ENCODE peak calls at places on chromosomes 7 and 10, in five cellular contexts. F is neural progenitor cell, C is MM.1S, W is HCT116, N is PC-3. P is an unnamed sample.

GRCh38 chr7:98281757-98282652 is 519 bp downstream of the BRI3 start:
- DNase-seq in C (no peak), W (no peak), N (no peak), F (peak; percentile 52), P (peak; percentile 56)

GRCh38 chr7:4361774-4362173 is 320.3 kb upstream of the FOXK1 start:
- DNase-seq in W (no peak), C (no peak), N (no peak), F (no peak), P (no peak)

GRCh38 chr10:99921948-99922347 is 87.8 kb downstream of the DNMBP start:
- DNase-seq in F (no peak), C (no peak), N (peak; percentile 84), W (peak; percentile 71), P (peak; percentile 40)

GRCh38 chr7:13797545-13797944 is 191.9 kb downstream of the ETV1 start:
- DNase-seq in C (no peak), N (no peak), F (no peak), W (no peak), P (no peak)

GRCh38 chr7:44727346-44728262 is 21.0 kb upstream of the ZMIZ2 start:
- DNase-seq in W (no peak), C (no peak), F (no peak), N (peak; percentile 34), P (peak; percentile 87)

GRCh38 chr10:3806603-3807002 is 21.6 kb upstream of the KLF6 start:
- DNase-seq in N (peak; percentile 83), C (no peak), W (no peak), F (no peak), P (peak; percentile 98)

GRCh38 chr7:39589323-39590111 is 23.3 kb downstream of the YAE1 start:
- DNase-seq in C (peak; percentile 87), F (peak; percentile 44), N (peak; percentile 88), W (peak; percentile 79), P (peak; percentile 87)

GRCh38 chr7:143256325-143256724 is 6.9 kb upstream of the GSTK1 start:
- DNase-seq in C (no peak), W (no peak), N (no peak), F (peak; percentile 9), P (no peak)

GRCh38 chr10:31836569-31837406 is 91.8 kb downstream of the ARHGAP12 start:
- DNase-seq in C (peak; percentile 42), W (peak; percentile 22), F (peak; percentile 60), N (peak; percentile 51), P (peak; percentile 68)

GRCh38 chr7:32044739-32045138 is 25.5 kb downstream of the PDE1C start:
- DNase-seq in C (no peak), W (no peak), F (no peak), N (no peak), P (no peak)

GRCh38 chr7:54689394-54690058 is 69.5 kb downstream of the SEC61G start:
- DNase-seq in F (no peak), C (no peak), W (no peak), N (no peak), P (no peak)

GRCh38 chr10:71059059-71059818 is 153.1 kb upstream of the UNC5B start:
- DNase-seq in N (no peak), F (no peak), C (no peak), W (no peak), P (no peak)

GRCh38 chr10:2972216-2972615 is 95.1 kb upstream of the PFKP start:
- DNase-seq in W (no peak), F (peak; percentile 60), C (no peak), N (no peak), P (no peak)

GRCh38 chr10:113961261-113961938 is 82.3 kb upstream of the ADRB1 start:
- DNase-seq in W (no peak), F (no peak), C (peak; percentile 96), N (no peak), P (no peak)

GRCh38 chr10:3606309-3606708 is 178.7 kb downstream of the KLF6 start:
- DNase-seq in C (no peak), W (no peak), N (no peak), F (no peak), P (no peak)

GRCh38 chr10:124739996-124740373 is 4.2 kb downstream of the FAM53B start:
- DNase-seq in F (no peak), W (no peak), C (no peak), N (no peak), P (no peak)

GRCh38 chr10:61960396-61961120 is 59.1 kb downstream of the ARID5B start:
- DNase-seq in F (no peak), N (no peak), C (no peak), W (no peak), P (no peak)

GRCh38 chr7:12570148-12570528 is 382 bp upstream of the SCIN start:
- DNase-seq in N (peak; percentile 57), W (no peak), C (peak; percentile 47), F (peak; percentile 34), P (peak; percentile 54)
- H3K9ac ChIP-seq in N (peak overlapping the region; percentile 32), W (peak overlapping the region; percentile 6), C (peak overlapping the region; percentile 17), F (no peak overlapping the region), P (peak overlapping the region; percentile 5)

GRCh38 chr7:96322373-96322695 is 436 bp upstream of the SLC25A13 start:
- DNase-seq in N (no peak), C (no peak), W (no peak), F (no peak), P (no peak)

GRCh38 chr7:96319444-96319843 is 2.5 kb downstream of the SLC25A13 start:
- DNase-seq in W (no peak), N (no peak), F (no peak), C (no peak), P (no peak)

GRCh38 chr7:96320437-96320836 is 1.5 kb downstream of the SLC25A13 start:
- DNase-seq in W (no peak), F (no peak), N (no peak), C (peak; percentile 61), P (peak; percentile 4)

GRCh38 chr7:96321670-96322372 is at the start of gene SLC25A13:
- DNase-seq in W (peak; percentile 75), F (peak; percentile 94), N (peak; percentile 81), C (peak; percentile 89), P (peak; percentile 90)

GRCh38 chr7:96321041-96321669 is 743 bp downstream of the SLC25A13 start:
- DNase-seq in C (peak; percentile 64), F (peak; percentile 91), W (peak; percentile 77), N (peak; percentile 85), P (peak; percentile 83)
- TF ChIP-seq EZH2phosphoT487 in C (no peak), F (no peak), W (no peak), N (no peak), P (no peak)

DNA sequence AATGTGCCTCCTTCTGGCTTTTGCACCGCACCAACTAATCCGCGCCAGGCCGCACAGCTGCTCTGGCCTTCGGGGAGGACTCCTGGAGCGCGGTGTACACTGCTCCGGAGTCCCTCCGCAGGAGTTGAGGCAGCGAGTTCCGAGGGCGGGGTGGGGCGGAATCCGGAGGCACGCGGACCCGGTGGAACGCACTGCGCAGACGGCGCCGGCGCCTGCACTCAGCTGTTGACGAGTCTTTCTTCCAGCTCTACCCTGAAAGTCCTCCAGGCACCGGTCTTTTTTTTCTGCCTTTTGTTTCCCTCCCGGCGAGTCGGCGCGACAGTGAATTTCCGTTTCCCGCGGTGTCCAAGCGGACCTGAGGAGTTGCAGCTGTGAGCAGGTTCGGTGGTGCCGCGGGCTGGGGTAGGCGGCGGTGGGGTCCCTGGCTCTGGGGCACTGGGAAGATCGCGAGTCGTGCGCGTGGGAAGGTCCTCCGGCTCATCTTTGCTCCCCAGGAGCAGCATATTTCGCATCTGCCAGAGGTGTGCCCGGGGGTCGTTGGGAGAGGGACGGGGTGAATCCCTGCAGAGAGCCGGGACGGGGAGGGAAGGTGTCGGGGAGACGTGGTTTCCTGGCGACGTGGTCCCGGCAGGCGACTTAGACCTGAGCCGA is 44.1 kb downstream of the SFTPD start:
- DNase-seq in N (peak; percentile 91), F (peak; percentile 83), C (peak; percentile 63), W (peak; percentile 27), P (peak; percentile 82)
- TF ChIP-seq EZH2 in N (no peak), F (peak; percentile 35), C (no peak), W (no peak), P (no peak)

GRCh38 chr10:102242118-102242485 is 790 bp upstream of the PITX3 start:
- DNase-seq in F (no peak), W (no peak), N (no peak), C (no peak), P (peak; percentile 52)
- H3K9ac ChIP-seq in F (no peak overlapping the region), W (peak overlapping the region; percentile 52), N (peak overlapping the region; percentile 27), C (no peak overlapping the region), P (peak overlapping the region; percentile 76)

GRCh38 chr7:2929321-2930201 is 85.5 kb upstream of the GNA12 start:
- DNase-seq in C (no peak), W (no peak), F (no peak), N (no peak), P (no peak)
- TF ChIP-seq EZH2phosphoT487 in C (no peak), W (no peak), F (no peak), N (no peak), P (no peak)

DNA sequence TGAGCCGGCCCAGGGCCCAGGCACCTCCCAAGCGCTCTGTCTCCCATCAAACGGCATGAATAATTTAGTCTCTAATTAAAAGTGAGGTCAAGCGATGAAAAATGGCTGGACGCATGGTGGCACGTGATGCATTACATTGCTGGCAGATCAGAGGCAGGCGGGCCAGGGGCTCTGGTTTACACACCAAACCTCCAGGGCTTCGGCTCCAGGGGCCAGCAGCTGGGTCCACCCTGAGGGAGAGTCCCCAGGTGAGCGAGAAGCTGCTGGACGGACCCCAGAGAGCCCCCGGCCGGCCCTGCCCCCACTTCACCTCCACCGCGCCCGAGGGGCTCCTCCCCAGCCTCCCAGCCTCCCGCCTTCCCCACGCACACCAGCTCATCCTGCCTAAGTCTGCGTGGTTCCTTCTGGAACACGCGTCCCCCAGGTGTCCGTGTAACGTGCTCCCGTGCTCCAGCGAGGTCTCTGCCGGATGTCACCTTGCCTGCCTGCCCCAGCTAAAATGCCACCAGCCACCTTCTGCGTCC is 23.2 kb downstream of the UNCX start:
- DNase-seq in W (no peak), F (no peak), C (no peak), N (no peak), P (no peak)
- TF ChIP-seq EZH2 in W (no peak), F (no peak), C (no peak), N (no peak), P (no peak)

GRCh38 chr10:74373059-74373458 is 222.0 kb downstream of the ADK start:
- DNase-seq in F (no peak), N (no peak), W (no peak), C (no peak), P (peak; percentile 54)
- H3K9ac ChIP-seq in F (no peak overlapping the region), N (no peak overlapping the region), W (no peak overlapping the region), C (no peak overlapping the region), P (no peak overlapping the region)

GRCh38 chr7:117085769-117086463 is 132.6 kb downstream of the ST7 start:
- DNase-seq in W (no peak), F (no peak), C (no peak), N (peak; percentile 22), P (peak; percentile 73)

GRCh38 chr7:117087639-117088396 is 134.5 kb downstream of the ST7 start:
- DNase-seq in F (no peak), W (no peak), C (no peak), N (no peak), P (no peak)

GRCh38 chr7:117088623-117089199 is 135.4 kb downstream of the ST7 start:
- DNase-seq in F (no peak), N (no peak), W (no peak), C (no peak), P (no peak)

GRCh38 chr7:117085275-117085674 is 132.0 kb downstream of the ST7 start:
- DNase-seq in F (no peak), C (no peak), N (no peak), W (no peak), P (peak; percentile 50)

GRCh38 chr7:117086788-117087187 is 133.5 kb downstream of the ST7 start:
- DNase-seq in C (no peak), F (no peak), W (no peak), N (no peak), P (no peak)
- TF ChIP-seq EZH2phosphoT487 in C (no peak), F (no peak), W (no peak), N (no peak), P (no peak)

GRCh38 chr7:97002555-97003261 is 2.6 kb upstream of the DLX6 start:
- DNase-seq in N (no peak), C (no peak), F (peak; percentile 22), W (no peak), P (no peak)
- TF ChIP-seq EZH2 in N (no peak), C (no peak), F (no peak), W (no peak), P (no peak)